ENCODE peak calls at places on chromosome 9, in seven cellular contexts. L is cardiac muscle cell, F is kidney, T is suprapubic skin, B is mammary epithelial cell, U is upper lobe of right lung, V is heart left ventricle. S is an unnamed sample.

GRCh38 chr9:655875-656274 is 185.6 kb upstream of the DMRT1 start:
- DNase-seq in L (peak), T (no peak), U (peak), F (peak), V (peak), B (peak), S (no peak)

GRCh38 chr9:14910178-14910805 is at the start of gene FREM1:
- DNase-seq in U (peak), T (no peak), B (no peak), F (peak), V (peak), L (peak), S (no peak)

GRCh38 chr9:34190996-34191892 is 12.4 kb downstream of the UBAP1 start:
- DNase-seq in T (no peak), U (no peak), V (no peak), L (peak), F (no peak), B (no peak), S (no peak)

GRCh38 chr9:99049228-99049627 is 55.7 kb upstream of the TGFBR1 start:
- DNase-seq in U (no peak), F (no peak), V (no peak), B (no peak), T (no peak), L (no peak), S (no peak)

GRCh38 chr9:124077915-124078572 is 66.5 kb downstream of the LHX2 start:
- DNase-seq in U (no peak), V (no peak), T (no peak), F (no peak), B (peak), L (no peak), S (no peak)

GRCh38 chr9:131484051-131484445 is 18.7 kb upstream of the POMT1 start:
- DNase-seq in U (no peak), V (no peak), T (no peak), B (no peak), L (no peak), F (no peak), S (no peak)

GRCh38 chr9:97307091-97307490 is 368 bp upstream of the CCDC180 start:
- DNase-seq in F (peak), L (peak), B (peak), T (peak), V (peak), U (peak), S (peak)

GRCh38 chr9:127411122-127411521 is 13.1 kb upstream of the ZNF79 start:
- DNase-seq in U (no peak), T (no peak), F (no peak), B (no peak), L (no peak), V (no peak), S (no peak)

GRCh38 chr9:121566401-121567141 is 66.9 kb upstream of the GGTA1 start:
- DNase-seq in T (no peak), U (no peak), B (peak), V (peak), F (no peak), L (peak), S (peak)

GRCh38 chr9:23557691-23558090 is 268.3 kb downstream of the ELAVL2 start:
- DNase-seq in V (no peak), T (no peak), B (peak), L (no peak), U (no peak), F (no peak), S (no peak)
- H3K4me3 ChIP-seq in V (no peak), T (no peak), B (no peak), L (no peak), U (no peak), F (no peak), S (no peak)

DNA sequence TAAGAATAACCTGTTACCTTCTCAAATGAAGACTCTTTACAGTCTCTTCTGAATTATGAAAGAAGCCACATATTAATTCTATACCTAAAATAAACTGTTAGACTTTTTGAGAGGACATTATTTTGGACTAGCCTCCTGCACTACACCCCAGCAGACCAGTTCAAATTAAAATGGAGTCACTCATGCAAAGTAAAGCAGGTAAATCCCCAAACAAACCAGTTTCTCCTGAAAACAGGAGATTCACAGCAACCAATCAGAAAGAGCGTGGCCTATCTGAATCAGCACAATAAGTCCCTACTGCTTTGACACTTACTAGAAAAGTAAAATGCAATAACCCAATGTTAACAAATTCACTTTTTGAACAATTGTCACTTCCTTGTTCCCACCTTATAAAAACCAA is 58.8 kb downstream of the PTBP3 start:
- DNase-seq in F (no peak), B (no peak), V (no peak), T (no peak), U (no peak), L (no peak), S (no peak)
- H3K4me3 ChIP-seq in F (no peak), B (no peak), V (no peak), T (no peak), U (no peak), L (no peak), S (no peak)

DNA sequence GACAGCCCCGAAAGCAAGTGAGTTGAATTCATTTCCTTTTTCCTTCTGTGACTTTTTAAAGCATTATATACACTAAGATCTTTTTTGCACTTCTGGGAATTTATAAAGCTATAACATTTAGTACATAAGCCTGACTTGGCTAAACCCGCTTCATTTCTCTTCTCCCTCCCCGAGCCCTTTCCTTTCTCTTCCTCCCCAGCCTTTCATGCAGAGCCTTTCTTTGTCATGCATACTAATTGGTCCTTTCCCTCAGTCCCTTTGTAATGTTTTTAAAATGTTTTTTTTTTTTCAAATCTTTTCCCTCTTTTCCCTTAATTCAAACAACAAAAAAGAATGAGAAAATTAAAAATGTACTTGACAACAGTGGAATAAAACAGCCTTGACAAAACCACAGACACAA is 246.4 kb downstream of the PSAT1 start:
- DNase-seq in B (no peak), T (no peak), L (no peak), U (no peak), V (no peak), F (no peak), S (no peak)
- H3K4me3 ChIP-seq in B (no peak), T (no peak), L (no peak), U (no peak), V (no peak), F (no peak), S (no peak)

DNA sequence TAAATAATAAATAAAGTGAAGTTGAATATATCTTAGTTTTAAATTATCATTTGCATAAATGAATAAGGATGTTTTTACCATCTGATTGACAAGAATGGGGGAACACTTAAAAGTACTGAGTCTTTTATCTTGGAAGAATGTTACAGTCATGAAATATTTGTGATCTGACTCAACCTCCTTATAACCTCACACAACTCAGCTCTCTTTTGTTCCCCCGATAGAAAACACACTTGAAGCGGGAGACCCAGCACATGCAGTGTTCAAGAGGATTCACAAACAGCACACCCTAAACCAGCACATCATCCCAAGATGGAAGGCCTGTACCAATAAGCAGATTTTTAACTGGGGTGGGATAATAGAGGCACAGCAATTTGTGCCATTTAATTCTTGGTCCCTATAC is 15.5 kb downstream of the BAAT start:
- DNase-seq in L (peak), B (no peak), F (no peak), V (no peak), T (no peak), U (no peak), S (no peak)
- H3K4me3 ChIP-seq in L (no peak), B (no peak), F (no peak), V (no peak), T (no peak), U (no peak), S (no peak)

DNA sequence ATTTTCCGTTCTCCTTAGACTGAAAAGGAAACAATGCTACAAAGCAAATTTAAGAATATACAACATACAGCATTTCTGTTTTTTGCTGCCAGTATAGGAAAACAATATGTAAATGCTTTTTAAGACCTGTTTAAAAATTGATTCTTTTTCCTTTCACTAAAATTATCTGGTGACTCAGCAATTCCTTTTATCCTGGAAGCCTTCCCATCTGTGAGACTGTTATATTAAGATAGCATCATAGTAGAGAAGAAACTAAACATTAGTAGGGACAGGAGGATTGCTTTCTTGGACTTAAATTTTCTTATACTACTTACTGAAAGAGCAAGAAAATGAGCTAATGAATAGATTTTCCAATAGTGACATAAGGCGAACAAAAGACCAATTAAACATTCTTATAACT is 30.0 kb upstream of the GPR21 start:
- DNase-seq in U (no peak), F (no peak), V (no peak), B (no peak), T (no peak), L (peak), S (no peak)
- H3K4me3 ChIP-seq in U (no peak), F (no peak), V (no peak), B (no peak), T (no peak), L (no peak), S (peak)

DNA sequence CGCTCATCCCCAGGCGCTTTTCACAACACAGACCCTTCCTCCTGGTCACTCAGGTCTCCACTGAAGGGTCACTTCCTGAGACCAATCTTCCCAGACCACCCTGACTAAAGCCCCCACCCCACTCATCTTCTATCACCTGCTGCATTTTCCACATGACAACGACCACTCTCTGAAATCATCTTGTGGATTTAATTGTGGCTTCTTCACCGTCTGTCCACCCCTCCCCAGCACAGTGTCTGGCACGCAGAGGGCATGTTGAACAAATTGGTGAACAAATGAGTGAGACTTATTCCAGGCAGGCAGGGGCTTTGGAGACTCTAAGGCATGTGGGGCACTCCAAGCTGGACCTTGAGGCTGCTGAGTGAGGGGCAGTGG is 8.8 kb downstream of the BARX1 start:
- DNase-seq in L (no peak), B (no peak), V (no peak), U (no peak), T (no peak), F (no peak), S (no peak)
- H3K4me3 ChIP-seq in L (no peak), B (no peak), V (no peak), U (peak), T (peak), F (no peak), S (peak)

DNA sequence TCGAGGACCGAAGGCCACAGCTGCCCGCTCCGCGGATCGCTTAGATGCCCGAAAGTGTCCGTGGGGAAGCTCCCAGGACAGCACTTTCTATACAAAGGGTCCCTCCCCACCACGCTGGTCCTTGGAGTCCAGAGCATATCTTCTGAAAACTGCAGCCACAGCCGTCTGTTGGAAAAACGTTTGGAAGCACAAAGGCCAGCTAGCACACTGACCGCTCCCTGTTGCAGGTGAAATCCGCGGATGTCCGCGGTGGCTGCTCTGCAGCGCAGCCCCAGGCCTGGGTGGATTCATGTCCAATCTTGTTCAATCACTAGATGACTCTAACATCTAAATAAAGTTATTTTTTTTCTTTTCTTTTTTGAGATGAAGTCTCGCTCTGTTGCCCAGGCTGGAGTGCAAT is 32.8 kb upstream of the FANCC start:
- DNase-seq in V (no peak), L (no peak), T (no peak), B (no peak), U (no peak), F (no peak), S (no peak)
- H3K4me3 ChIP-seq in V (no peak), L (no peak), T (no peak), B (no peak), U (no peak), F (no peak), S (no peak)

DNA sequence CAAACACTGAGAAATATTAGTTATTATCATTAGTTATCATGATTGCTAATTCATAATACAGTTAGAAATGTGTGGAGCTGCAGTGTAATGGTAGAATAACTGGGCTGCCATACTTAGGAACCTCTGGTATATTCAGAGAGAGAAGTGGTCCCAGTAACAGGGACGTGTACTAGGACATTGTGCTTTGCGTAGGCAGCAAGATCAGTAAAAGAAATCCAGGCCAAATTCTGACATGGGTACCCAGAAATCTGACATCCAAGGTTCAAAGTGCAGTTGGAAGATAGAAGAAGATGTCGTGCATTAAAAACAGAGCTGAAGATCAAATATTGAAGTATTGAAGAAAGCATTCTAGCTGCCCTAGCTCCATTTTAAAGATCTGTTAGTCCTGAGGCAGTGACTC is 1160.7 kb upstream of the DMAC1 start:
- DNase-seq in B (no peak), F (no peak), T (no peak), U (no peak), L (no peak), V (no peak), S (no peak)
- H3K4me3 ChIP-seq in B (no peak), F (no peak), T (no peak), U (no peak), L (no peak), V (no peak), S (no peak)

GRCh38 chr9:135978650-135979461 is 17.7 kb upstream of the UBAC1 start:
- DNase-seq in V (no peak), T (no peak), B (no peak), F (no peak), L (no peak), U (no peak), S (no peak)
- H3K4me3 ChIP-seq in V (no peak), T (no peak), B (no peak), F (no peak), L (no peak), U (no peak), S (no peak)